ENCODE peak calls at places on chromosomes 4 and X, in nine cellular contexts. U, Q, E, T, P, K, D, Y and X are unnamed samples.

GRCh38 chr4:24211821-24212220 is 322.0 kb upstream of the PPARGC1A start:
- DNase-seq in U (no peak), Q (no peak), E (no peak), T (no peak), P (no peak), K (no peak), D (no peak), Y (no peak), X (no peak)

GRCh38 chr4:182653596-182653995 is 263.6 kb downstream of the DCTD start:
- DNase-seq in U (no peak), Q (no peak), E (no peak), T (no peak), P (no peak), K (no peak), D (no peak), Y (no peak), X (no peak)

GRCh38 chr4:40238008-40238699 is 41.3 kb downstream of the RHOH start:
- DNase-seq in U (no peak), Q (no peak), E (no peak), T (no peak), P (no peak), K (no peak), D (no peak), Y (no peak), X (no peak)

GRCh38 chr4:165325732-165326512 is 1.5 kb upstream of the MSMO1 start:
- DNase-seq in U (no peak), Q (no peak), E (no peak), T (no peak), P (no peak), K (no peak), D (no peak), Y (peak; percentile 38), X (no peak)

GRCh38 chrX:80021611-80022010 is 7.1 kb downstream of the TBX22 start:
- DNase-seq in U (no peak), Q (no peak), E (no peak), T (no peak), P (no peak), K (no peak), D (no peak), Y (no peak), X (no peak)

GRCh38 chr4:163344147-163345050 is 707 bp downstream of the NPY5R start:
- DNase-seq in U (no peak), Q (no peak), E (peak; percentile 19), T (no peak), P (peak; percentile 83), K (no peak), D (no peak), Y (no peak), X (peak; percentile 71)

GRCh38 chr4:7323872-7324650 is 110.7 kb downstream of the PSAPL1 start:
- DNase-seq in U (no peak), Q (no peak), E (no peak), T (no peak), P (no peak), K (no peak), D (no peak), Y (no peak), X (no peak)

GRCh38 chr4:55346851-55347255 is 811 bp downstream of the SRD5A3 start:
- DNase-seq in U (no peak), Q (no peak), E (peak; percentile 10), T (no peak), P (no peak), K (no peak), D (no peak), Y (no peak), X (no peak)

GRCh38 chr4:63556332-63556731 is 852.9 kb downstream of the TECRL start:
- DNase-seq in U (no peak), Q (no peak), E (no peak), T (no peak), P (no peak), K (no peak), D (no peak), Y (no peak), X (no peak)

GRCh38 chrX:70411475-70411874 is 11.6 kb upstream of the GDPD2 start:
- DNase-seq in U (no peak), Q (no peak), E (no peak), T (no peak), P (no peak), K (no peak), D (no peak), Y (no peak), X (no peak)

GRCh38 chr4:77617203-77617602 is 11.6 kb downstream of the CXCL13 start:
- DNase-seq in U (no peak), Q (no peak), E (no peak), T (no peak), P (no peak), K (no peak), D (no peak), Y (no peak), X (no peak)

GRCh38 chr4:86955888-86956451 is 21.2 kb downstream of the AFF1 start:
- DNase-seq in U (no peak), Q (no peak), E (no peak), T (no peak), P (no peak), K (no peak), D (no peak), Y (no peak), X (no peak)

GRCh38 chrX:56763556-56764152 is 34.6 kb downstream of the NBDY start:
- DNase-seq in U (no peak), Q (peak; percentile 84), E (no peak), T (no peak), P (peak; percentile 94), K (no peak), D (peak; percentile 72), Y (peak; percentile 30), X (no peak)

GRCh38 chr4:136917312-136918110 is 614.8 kb downstream of the PCDH18 start:
- DNase-seq in U (no peak), Q (no peak), E (no peak), T (no peak), P (no peak), K (no peak), D (no peak), Y (no peak), X (no peak)

GRCh38 chr4:98648602-98649001 is 9.8 kb downstream of the TSPAN5 start:
- DNase-seq in U (no peak), Q (no peak), E (no peak), T (no peak), P (no peak), K (no peak), D (no peak), Y (no peak), X (no peak)

GRCh38 chr4:156781852-156782251 is 189.7 kb downstream of the PDGFC start:
- DNase-seq in U (no peak), Q (no peak), E (no peak), T (no peak), P (no peak), K (no peak), D (no peak), Y (no peak), X (no peak)

GRCh38 chr4:164572877-164573279 is 181.1 kb upstream of the SMIM31 start:
- DNase-seq in U (no peak), Q (no peak), E (no peak), T (no peak), P (no peak), K (no peak), D (no peak), Y (no peak), X (no peak)

GRCh38 chrX:124506031-124506430 is 159.7 kb downstream of the SH2D1A start:
- DNase-seq in U (no peak), Q (no peak), E (no peak), T (no peak), P (no peak), K (no peak), D (no peak), Y (no peak), X (no peak)

GRCh38 chrX:49067285-49068120 is 6.3 kb downstream of the PRAF2 start:
- DNase-seq in U (no peak), Q (no peak), E (no peak), T (no peak), P (no peak), K (no peak), D (no peak), Y (no peak), X (no peak)

GRCh38 chr4:149897784-149898183 is 82.1 kb upstream of the IQCM start:
- DNase-seq in U (no peak), Q (no peak), E (no peak), T (no peak), P (no peak), K (no peak), D (no peak), Y (no peak), X (no peak)

GRCh38 chr4:100805547-100805946 is 287.7 kb upstream of the EMCN start:
- DNase-seq in U (no peak), Q (no peak), E (no peak), T (no peak), P (no peak), K (no peak), D (no peak), Y (no peak), X (no peak)

GRCh38 chr4:1862055-1862911 is 6.3 kb upstream of the LETM1 start:
- DNase-seq in U (no peak), Q (no peak), E (no peak), T (no peak), P (no peak), K (no peak), D (peak; percentile 6), Y (no peak), X (no peak)

GRCh38 chr4:91963489-91963888 is 340.3 kb upstream of the GRID2 start:
- DNase-seq in U (no peak), Q (no peak), E (no peak), T (no peak), P (no peak), K (no peak), D (no peak), Y (no peak), X (no peak)

GRCh38 chrX:46251755-46252154 is 293.5 kb downstream of the ZNF674 start:
- DNase-seq in U (no peak), Q (no peak), E (no peak), T (no peak), P (no peak), K (no peak), D (no peak), Y (no peak), X (no peak)

GRCh38 chr4:70877539-70877938 is 24.6 kb upstream of the MOB1B start:
- DNase-seq in U (no peak), Q (no peak), E (no peak), T (no peak), P (no peak), K (no peak), D (no peak), Y (no peak), X (no peak)

GRCh38 chr4:21195682-21196081 is 495.4 kb downstream of the PACRGL start:
- DNase-seq in U (no peak), Q (no peak), E (no peak), T (no peak), P (no peak), K (no peak), D (no peak), Y (no peak), X (no peak)

GRCh38 chr4:66972087-66972486 is 573.2 kb downstream of the CENPC start:
- DNase-seq in U (no peak), Q (no peak), E (no peak), T (no peak), P (no peak), K (no peak), D (no peak), Y (no peak), X (no peak)

GRCh38 chrX:151488677-151489076 is 74.8 kb upstream of the PASD1 start:
- DNase-seq in U (no peak), Q (no peak), E (no peak), T (no peak), P (no peak), K (no peak), D (no peak), Y (peak; percentile 32), X (no peak)

GRCh38 chr4:89894654-89895652 is at the start of gene MMRN1:
- DNase-seq in U (no peak), Q (no peak), E (no peak), T (no peak), P (no peak), K (no peak), D (no peak), Y (peak; percentile 7), X (no peak)

GRCh38 chr4:4532371-4532770 is 9.5 kb downstream of the STX18 start:
- DNase-seq in U (no peak), Q (no peak), E (no peak), T (no peak), P (no peak), K (no peak), D (no peak), Y (no peak), X (no peak)

GRCh38 chr4:154491341-154491679 is 289 bp downstream of the DCHS2 start:
- DNase-seq in U (no peak), Q (no peak), E (no peak), T (no peak), P (no peak), K (no peak), D (no peak), Y (no peak), X (no peak)